ENCODE peak calls at places on chromosomes 4 and X, in ten cellular contexts. L is PC-3, W is HCT116, T is OCI-LY7, S is MM.1S, Q is GM23248, U is hepatocyte, V is PC-9, B is GM23338, O is Karpas-422. P is an unnamed sample.
A peak's percentile ranks its signal among the peaks of the same experiment; 100 is the strongest.

GRCh38 chr4:1720163-1720983 is 750 bp downstream of the TMEM129 start:
- DNase-seq in U (peak; percentile 77), L (no peak), W (no peak), S (peak; percentile 64), Q (peak; percentile 77), B (peak; percentile 54), V (no peak), O (peak; percentile 85), T (peak; percentile 71), P (peak; percentile 74)

GRCh38 chr4:7956306-7957112 is 16.8 kb upstream of the AFAP1 start:
- DNase-seq in U (no peak), T (no peak), W (no peak), L (peak; percentile 86), S (no peak), Q (peak; percentile 84), O (no peak), V (peak; percentile 79), B (no peak), P (peak; percentile 34)

GRCh38 chr4:185437809-185438208 is 12.0 kb upstream of the UFSP2 start:
- DNase-seq in W (no peak), Q (no peak), S (no peak), T (no peak), B (no peak), U (no peak), V (no peak), L (no peak), O (no peak), P (no peak)

GRCh38 chr4:71630783-71631182 is 153.1 kb downstream of the GC start:
- DNase-seq in B (no peak), U (no peak), O (no peak), W (no peak), T (no peak), L (peak; percentile 69), Q (no peak), S (no peak), V (no peak), P (no peak)

GRCh38 chrX:16185725-16186136 is 18.4 kb downstream of the MAGEB17 start:
- DNase-seq in S (no peak), W (peak; percentile 54), Q (peak; percentile 80), V (peak; percentile 14), T (no peak), O (no peak), U (no peak), B (no peak), L (peak; percentile 90), P (no peak)

GRCh38 chr4:19879330-19879729 is 372.4 kb upstream of the SLIT2 start:
- DNase-seq in L (no peak), U (no peak), T (no peak), V (no peak), S (no peak), B (no peak), O (no peak), Q (no peak), W (no peak), P (no peak)

GRCh38 chr4:26238782-26239647 is 81.8 kb upstream of the RBPJ start:
- DNase-seq in S (no peak), O (no peak), B (peak; percentile 36), U (peak; percentile 37), L (peak; percentile 70), V (no peak), Q (peak; percentile 60), W (no peak), T (no peak), P (no peak)

GRCh38 chr4:41835321-41835995 is 86.9 kb upstream of the PHOX2B start:
- DNase-seq in V (no peak), O (no peak), S (no peak), Q (no peak), U (no peak), T (no peak), W (no peak), B (no peak), L (no peak), P (peak; percentile 62)

GRCh38 chr4:17492876-17493275 is 19.0 kb downstream of the QDPR start:
- DNase-seq in V (no peak), U (no peak), W (no peak), T (no peak), S (no peak), Q (no peak), O (no peak), L (no peak), B (no peak), P (no peak)

GRCh38 chrX:44667771-44668170 is 125.1 kb upstream of the FUNDC1 start:
- DNase-seq in V (no peak), W (no peak), S (no peak), B (no peak), U (no peak), T (no peak), Q (no peak), L (no peak), O (no peak), P (no peak)

GRCh38 chr4:122614621-122615020 is 6.2 kb downstream of the IL21 start:
- DNase-seq in T (no peak), W (no peak), V (no peak), L (no peak), U (no peak), B (no peak), S (no peak), O (no peak), Q (peak; percentile 54), P (no peak)

DNA sequence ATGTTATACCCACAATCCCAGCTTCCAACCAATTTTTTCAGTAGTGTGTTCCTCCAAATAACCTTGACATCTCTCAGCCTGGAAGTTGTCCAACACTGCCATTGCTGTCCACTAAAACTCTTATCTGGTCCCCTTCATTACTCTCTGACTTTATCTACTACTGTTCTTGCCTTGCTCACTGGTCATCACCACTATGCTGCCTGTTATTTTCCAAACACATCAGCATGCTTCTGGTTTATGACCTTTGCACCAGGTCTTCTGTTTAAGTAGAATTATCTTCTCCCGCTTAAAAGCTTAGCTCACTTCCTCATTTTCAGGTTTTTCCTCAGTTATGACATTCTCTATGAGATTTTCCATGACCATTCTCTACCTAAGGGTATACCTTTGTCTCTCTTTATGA is 5.5 kb downstream of the ELMOD2 start:
- DNase-seq in O (no peak), W (no peak), L (no peak), T (no peak), V (no peak), S (no peak), U (peak; percentile 24), B (no peak), Q (no peak), P (peak; percentile 43)
- H3K9me2 ChIP-seq in O (no peaks in the 10 kb centered on the region), W (no peaks in the 10 kb centered on the region), L (no peaks in the 10 kb centered on the region), T (no peaks in the 10 kb centered on the region), V (no peaks in the 10 kb centered on the region), S (no peaks in the 10 kb centered on the region), U (no peaks in the 10 kb centered on the region), B (no peaks in the 10 kb centered on the region), Q (no peaks in the 10 kb centered on the region), P (no peaks in the 10 kb centered on the region)

GRCh38 chr4:111991797-111992196 is 153.5 kb upstream of the FAM241A start:
- DNase-seq in T (no peak), S (no peak), L (peak; percentile 56), U (peak; percentile 51), O (no peak), Q (peak; percentile 84), V (no peak), B (no peak), W (peak; percentile 8), P (no peak)

GRCh38 chr4:111989817-111990216 is 155.4 kb upstream of the FAM241A start:
- DNase-seq in W (no peak), B (no peak), O (no peak), T (no peak), U (peak; percentile 29), V (no peak), S (no peak), Q (no peak), L (no peak), P (no peak)

GRCh38 chr4:111992604-111993151 is 152.6 kb upstream of the FAM241A start:
- DNase-seq in T (no peak), Q (no peak), L (no peak), O (no peak), S (no peak), B (no peak), U (no peak), V (no peak), W (no peak), P (no peak)

GRCh38 chr4:111991163-111991562 is 154.1 kb upstream of the FAM241A start:
- DNase-seq in U (no peak), W (no peak), L (no peak), T (peak; percentile 10), B (no peak), O (peak; percentile 52), S (peak; percentile 51), V (no peak), Q (no peak), P (no peak)

GRCh38 chr4:111994392-111994791 is 150.9 kb upstream of the FAM241A start:
- DNase-seq in U (no peak), O (no peak), L (no peak), Q (no peak), B (no peak), W (no peak), V (no peak), S (no peak), T (no peak), P (no peak)
- H3K9me2 ChIP-seq in U (no peaks in the 10 kb centered on the region), O (no peaks in the 10 kb centered on the region), L (no peaks in the 10 kb centered on the region), Q (no peaks in the 10 kb centered on the region), B (no peaks in the 10 kb centered on the region), W (no peaks in the 10 kb centered on the region), V (no peaks in the 10 kb centered on the region), S (no peaks in the 10 kb centered on the region), T (no peaks in the 10 kb centered on the region), P (no peaks in the 10 kb centered on the region)

DNA sequence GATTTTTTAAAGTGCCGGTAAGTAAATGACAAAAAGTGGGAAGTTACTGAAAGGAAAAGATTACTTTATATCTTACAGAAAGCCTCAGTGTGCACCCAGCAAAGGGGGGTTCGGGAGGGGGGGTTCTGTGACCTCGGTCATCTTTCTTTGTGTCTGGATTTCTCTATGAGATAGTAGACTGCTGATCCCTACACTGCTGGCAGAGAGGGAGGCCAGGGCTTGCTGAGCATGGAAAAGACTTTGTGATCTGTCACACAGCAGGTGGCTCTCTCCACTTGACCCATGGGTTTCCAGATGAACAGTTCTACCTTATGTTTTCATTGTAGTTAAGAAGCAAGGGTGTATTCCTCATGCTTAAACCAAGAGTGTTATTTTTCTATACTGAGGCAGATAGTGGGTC is 475.6 kb downstream of the PCDH10 start:
- DNase-seq in U (peak; percentile 24), T (no peak), Q (no peak), S (no peak), B (peak; percentile 45), V (no peak), O (no peak), L (no peak), W (no peak), P (no peak)
- H3K9me2 ChIP-seq in U (no peaks in the 10 kb centered on the region), T (no peaks in the 10 kb centered on the region), Q (no peaks in the 10 kb centered on the region), S (no peaks in the 10 kb centered on the region), B (no peaks in the 10 kb centered on the region), V (no peaks in the 10 kb centered on the region), O (no peaks in the 10 kb centered on the region), L (no peaks in the 10 kb centered on the region), W (no peaks in the 10 kb centered on the region), P (no peaks in the 10 kb centered on the region)

DNA sequence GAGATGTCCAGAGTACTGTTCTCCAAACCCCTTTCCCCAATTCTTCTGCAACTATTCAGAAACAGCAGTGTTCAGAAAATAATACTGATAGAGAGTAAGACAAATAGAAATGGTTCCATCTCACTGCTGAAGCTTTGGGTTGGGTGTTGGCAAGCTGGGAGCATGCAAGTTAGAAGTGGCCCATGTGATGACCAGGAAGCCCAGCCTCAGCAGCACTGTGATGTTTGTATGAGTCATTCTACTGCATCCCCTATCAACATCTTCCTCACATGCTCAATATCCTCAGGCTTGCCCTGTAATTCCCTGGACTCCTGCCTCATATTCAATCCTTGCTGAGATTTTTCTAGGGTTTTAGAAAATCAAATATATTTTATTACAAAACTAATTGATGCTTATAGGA is 96.5 kb downstream of the CHRDL1 start:
- DNase-seq in S (no peak), Q (peak; percentile 30), T (no peak), W (no peak), V (no peak), O (no peak), L (no peak), U (no peak), B (no peak), P (no peak)
- H3K9me2 ChIP-seq in S (no peaks in the 10 kb centered on the region), Q (no peaks in the 10 kb centered on the region), T (no peaks in the 10 kb centered on the region), W (no peaks in the 10 kb centered on the region), V (no peaks in the 10 kb centered on the region), O (no peaks in the 10 kb centered on the region), L (no peaks in the 10 kb centered on the region), U (no peaks in the 10 kb centered on the region), B (no peaks in the 10 kb centered on the region), P (no peaks in the 10 kb centered on the region)